ENCODE peak calls at places on chromosomes 16 and 17, in seven cellular contexts. One of them, this sample, is unnamed.

GRCh38 chr16:57959804-57960203 is 11.1 kb downstream of the CNGB1 start:
- DNase-seq in stimulated activated CD4-positive, alpha-beta T cell treated with anti-CD3 and anti-CD28 coated beads, Interleukin-15, amount 100 ng/mL, for 1 hour: no peak
- DNase-seq in GDM1: no peak
- DNase-seq in activated CD4-positive, alpha-beta T cell treated with anti-CD3 and anti-CD28 coated beads for 48 hours: no peak
- DNase-seq in progenitor cell of endocrine pancreas: no peak
- DNase-seq in uterus: no peak
- DNase-seq in AG10803: no peak
- DNase-seq in this sample: no peak

GRCh38 chr16:19245326-19245925 is 40.1 kb upstream of the CLEC19A start:
- DNase-seq in activated CD4-positive, alpha-beta T cell treated with anti-CD3 and anti-CD28 coated beads for 48 hours: no peak
- DNase-seq in GDM1: no peak
- DNase-seq in stimulated activated CD4-positive, alpha-beta T cell treated with anti-CD3 and anti-CD28 coated beads, Interleukin-15, amount 100 ng/mL, for 1 hour: no peak
- DNase-seq in uterus: no peak
- DNase-seq in progenitor cell of endocrine pancreas: no peak
- DNase-seq in AG10803: no peak
- DNase-seq in this sample: no peak

GRCh38 chr17:65027305-65027704 is 29.2 kb downstream of the GNA13 start:
- DNase-seq in AG10803: peak; percentile 48
- DNase-seq in GDM1: no peak
- DNase-seq in progenitor cell of endocrine pancreas: no peak
- DNase-seq in uterus: no peak
- DNase-seq in activated CD4-positive, alpha-beta T cell treated with anti-CD3 and anti-CD28 coated beads for 48 hours: peak; percentile 69
- DNase-seq in stimulated activated CD4-positive, alpha-beta T cell treated with anti-CD3 and anti-CD28 coated beads, Interleukin-15, amount 100 ng/mL, for 1 hour: peak; percentile 27
- DNase-seq in this sample: no peak

GRCh38 chr16:1486551-1487390 is 2.0 kb downstream of the PTX4 start:
- DNase-seq in GDM1: no peak
- DNase-seq in AG10803: no peak
- DNase-seq in stimulated activated CD4-positive, alpha-beta T cell treated with anti-CD3 and anti-CD28 coated beads, Interleukin-15, amount 100 ng/mL, for 1 hour: no peak
- DNase-seq in activated CD4-positive, alpha-beta T cell treated with anti-CD3 and anti-CD28 coated beads for 48 hours: no peak
- DNase-seq in progenitor cell of endocrine pancreas: no peak
- DNase-seq in uterus: no peak
- DNase-seq in this sample: no peak

GRCh38 chr17:81558941-81559806 is 7.0 kb upstream of the FAAP100 start:
- DNase-seq in progenitor cell of endocrine pancreas: no peak
- DNase-seq in activated CD4-positive, alpha-beta T cell treated with anti-CD3 and anti-CD28 coated beads for 48 hours: no peak
- DNase-seq in GDM1: no peak
- DNase-seq in uterus: no peak
- DNase-seq in stimulated activated CD4-positive, alpha-beta T cell treated with anti-CD3 and anti-CD28 coated beads, Interleukin-15, amount 100 ng/mL, for 1 hour: no peak
- DNase-seq in AG10803: no peak
- DNase-seq in this sample: no peak

GRCh38 chr17:13160281-13160680 is 142.5 kb upstream of the ELAC2 start:
- DNase-seq in activated CD4-positive, alpha-beta T cell treated with anti-CD3 and anti-CD28 coated beads for 48 hours: no peak
- DNase-seq in GDM1: no peak
- DNase-seq in uterus: no peak
- DNase-seq in stimulated activated CD4-positive, alpha-beta T cell treated with anti-CD3 and anti-CD28 coated beads, Interleukin-15, amount 100 ng/mL, for 1 hour: no peak
- DNase-seq in AG10803: peak; percentile 37
- DNase-seq in progenitor cell of endocrine pancreas: no peak
- DNase-seq in this sample: no peak

GRCh38 chr16:55622930-55623561 is 32.7 kb upstream of the SLC6A2 start:
- DNase-seq in progenitor cell of endocrine pancreas: no peak
- DNase-seq in stimulated activated CD4-positive, alpha-beta T cell treated with anti-CD3 and anti-CD28 coated beads, Interleukin-15, amount 100 ng/mL, for 1 hour: no peak
- DNase-seq in GDM1: no peak
- DNase-seq in activated CD4-positive, alpha-beta T cell treated with anti-CD3 and anti-CD28 coated beads for 48 hours: no peak
- DNase-seq in uterus: no peak
- DNase-seq in AG10803: no peak
- DNase-seq in this sample: no peak

GRCh38 chr17:47338026-47338425 is 14.3 kb downstream of the EFCAB13 start:
- DNase-seq in AG10803: no peak
- DNase-seq in uterus: no peak
- DNase-seq in GDM1: no peak
- DNase-seq in activated CD4-positive, alpha-beta T cell treated with anti-CD3 and anti-CD28 coated beads for 48 hours: no peak
- DNase-seq in progenitor cell of endocrine pancreas: no peak
- DNase-seq in stimulated activated CD4-positive, alpha-beta T cell treated with anti-CD3 and anti-CD28 coated beads, Interleukin-15, amount 100 ng/mL, for 1 hour: no peak
- DNase-seq in this sample: no peak

GRCh38 chr17:58156839-58157803 is 8.9 kb downstream of the OR4D1 start:
- DNase-seq in AG10803: no peak
- DNase-seq in progenitor cell of endocrine pancreas: no peak
- DNase-seq in stimulated activated CD4-positive, alpha-beta T cell treated with anti-CD3 and anti-CD28 coated beads, Interleukin-15, amount 100 ng/mL, for 1 hour: peak; percentile 36
- DNase-seq in GDM1: no peak
- DNase-seq in uterus: no peak
- DNase-seq in activated CD4-positive, alpha-beta T cell treated with anti-CD3 and anti-CD28 coated beads for 48 hours: peak; percentile 75
- DNase-seq in this sample: peak; percentile 8

GRCh38 chr17:56838687-56839086 is 4.7 kb downstream of the DGKE start:
- DNase-seq in activated CD4-positive, alpha-beta T cell treated with anti-CD3 and anti-CD28 coated beads for 48 hours: no peak
- DNase-seq in GDM1: no peak
- DNase-seq in progenitor cell of endocrine pancreas: no peak
- DNase-seq in AG10803: no peak
- DNase-seq in stimulated activated CD4-positive, alpha-beta T cell treated with anti-CD3 and anti-CD28 coated beads, Interleukin-15, amount 100 ng/mL, for 1 hour: no peak
- DNase-seq in uterus: no peak
- DNase-seq in this sample: no peak

GRCh38 chr17:12376276-12376675 is 289.4 kb upstream of the MYOCD start:
- DNase-seq in AG10803: no peak
- DNase-seq in uterus: no peak
- DNase-seq in progenitor cell of endocrine pancreas: no peak
- DNase-seq in GDM1: no peak
- DNase-seq in activated CD4-positive, alpha-beta T cell treated with anti-CD3 and anti-CD28 coated beads for 48 hours: no peak
- DNase-seq in stimulated activated CD4-positive, alpha-beta T cell treated with anti-CD3 and anti-CD28 coated beads, Interleukin-15, amount 100 ng/mL, for 1 hour: no peak
- DNase-seq in this sample: no peak

GRCh38 chr16:27822529-27823437 is 240.7 kb downstream of the GSG1L start:
- DNase-seq in uterus: no peak
- DNase-seq in GDM1: no peak
- DNase-seq in activated CD4-positive, alpha-beta T cell treated with anti-CD3 and anti-CD28 coated beads for 48 hours: no peak
- DNase-seq in progenitor cell of endocrine pancreas: no peak
- DNase-seq in stimulated activated CD4-positive, alpha-beta T cell treated with anti-CD3 and anti-CD28 coated beads, Interleukin-15, amount 100 ng/mL, for 1 hour: no peak
- DNase-seq in AG10803: no peak
- DNase-seq in this sample: no peak

GRCh38 chr16:84330685-84331050 is 36.0 kb downstream of the WFDC1 start:
- DNase-seq in progenitor cell of endocrine pancreas: no peak
- DNase-seq in AG10803: no peak
- DNase-seq in GDM1: no peak
- DNase-seq in stimulated activated CD4-positive, alpha-beta T cell treated with anti-CD3 and anti-CD28 coated beads, Interleukin-15, amount 100 ng/mL, for 1 hour: no peak
- DNase-seq in activated CD4-positive, alpha-beta T cell treated with anti-CD3 and anti-CD28 coated beads for 48 hours: no peak
- DNase-seq in uterus: no peak
- DNase-seq in this sample: no peak

GRCh38 chr17:78313735-78314648 is 45.9 kb downstream of the SOCS3 start:
- DNase-seq in AG10803: peak; percentile 45
- DNase-seq in activated CD4-positive, alpha-beta T cell treated with anti-CD3 and anti-CD28 coated beads for 48 hours: peak; percentile 83
- DNase-seq in stimulated activated CD4-positive, alpha-beta T cell treated with anti-CD3 and anti-CD28 coated beads, Interleukin-15, amount 100 ng/mL, for 1 hour: peak; percentile 49
- DNase-seq in uterus: peak; percentile 66
- DNase-seq in GDM1: no peak
- DNase-seq in progenitor cell of endocrine pancreas: peak; percentile 60
- DNase-seq in this sample: peak; percentile 81

GRCh38 chr17:7704601-7705268 is at the start of gene EFNB3:
- DNase-seq in stimulated activated CD4-positive, alpha-beta T cell treated with anti-CD3 and anti-CD28 coated beads, Interleukin-15, amount 100 ng/mL, for 1 hour: no peak
- DNase-seq in AG10803: no peak
- DNase-seq in progenitor cell of endocrine pancreas: peak; percentile 65
- DNase-seq in uterus: peak; percentile 44
- DNase-seq in GDM1: no peak
- DNase-seq in activated CD4-positive, alpha-beta T cell treated with anti-CD3 and anti-CD28 coated beads for 48 hours: no peak
- DNase-seq in this sample: no peak

GRCh38 chr17:65774787-65775186 is 213.3 kb upstream of the AXIN2 start:
- DNase-seq in GDM1: peak; percentile 42
- DNase-seq in stimulated activated CD4-positive, alpha-beta T cell treated with anti-CD3 and anti-CD28 coated beads, Interleukin-15, amount 100 ng/mL, for 1 hour: no peak
- DNase-seq in AG10803: no peak
- DNase-seq in uterus: no peak
- DNase-seq in activated CD4-positive, alpha-beta T cell treated with anti-CD3 and anti-CD28 coated beads for 48 hours: no peak
- DNase-seq in progenitor cell of endocrine pancreas: no peak
- DNase-seq in this sample: no peak

GRCh38 chr17:55053855-55054254 is 85.3 kb downstream of the STXBP4 start:
- DNase-seq in AG10803: no peak
- DNase-seq in activated CD4-positive, alpha-beta T cell treated with anti-CD3 and anti-CD28 coated beads for 48 hours: no peak
- DNase-seq in uterus: no peak
- DNase-seq in GDM1: no peak
- DNase-seq in stimulated activated CD4-positive, alpha-beta T cell treated with anti-CD3 and anti-CD28 coated beads, Interleukin-15, amount 100 ng/mL, for 1 hour: no peak
- DNase-seq in progenitor cell of endocrine pancreas: no peak
- DNase-seq in this sample: no peak

GRCh38 chr16:57533618-57534336 is 2.6 kb downstream of the CCDC102A start:
- DNase-seq in progenitor cell of endocrine pancreas: no peak
- DNase-seq in AG10803: no peak
- DNase-seq in uterus: peak; percentile 56
- DNase-seq in GDM1: no peak
- DNase-seq in activated CD4-positive, alpha-beta T cell treated with anti-CD3 and anti-CD28 coated beads for 48 hours: no peak
- DNase-seq in stimulated activated CD4-positive, alpha-beta T cell treated with anti-CD3 and anti-CD28 coated beads, Interleukin-15, amount 100 ng/mL, for 1 hour: no peak
- DNase-seq in this sample: no peak

GRCh38 chr17:61454095-61454931 is 2.1 kb downstream of the TBX4 start:
- DNase-seq in AG10803: no peak
- DNase-seq in progenitor cell of endocrine pancreas: no peak
- DNase-seq in stimulated activated CD4-positive, alpha-beta T cell treated with anti-CD3 and anti-CD28 coated beads, Interleukin-15, amount 100 ng/mL, for 1 hour: no peak
- DNase-seq in uterus: no peak
- DNase-seq in GDM1: no peak
- DNase-seq in activated CD4-positive, alpha-beta T cell treated with anti-CD3 and anti-CD28 coated beads for 48 hours: no peak
- DNase-seq in this sample: no peak

GRCh38 chr17:43974541-43975315 is 21.0 kb upstream of the PYY start:
- DNase-seq in GDM1: no peak
- DNase-seq in uterus: no peak
- DNase-seq in AG10803: no peak
- DNase-seq in activated CD4-positive, alpha-beta T cell treated with anti-CD3 and anti-CD28 coated beads for 48 hours: no peak
- DNase-seq in stimulated activated CD4-positive, alpha-beta T cell treated with anti-CD3 and anti-CD28 coated beads, Interleukin-15, amount 100 ng/mL, for 1 hour: no peak
- DNase-seq in progenitor cell of endocrine pancreas: no peak
- DNase-seq in this sample: no peak

GRCh38 chr17:38604479-38605229 is 1.1 kb downstream of the SRCIN1 start:
- DNase-seq in stimulated activated CD4-positive, alpha-beta T cell treated with anti-CD3 and anti-CD28 coated beads, Interleukin-15, amount 100 ng/mL, for 1 hour: peak; percentile 17
- DNase-seq in AG10803: no peak
- DNase-seq in uterus: no peak
- DNase-seq in activated CD4-positive, alpha-beta T cell treated with anti-CD3 and anti-CD28 coated beads for 48 hours: peak; percentile 42
- DNase-seq in GDM1: no peak
- DNase-seq in progenitor cell of endocrine pancreas: no peak
- DNase-seq in this sample: no peak

GRCh38 chr17:14886200-14886739 is 378.9 kb downstream of the PMP22 start:
- DNase-seq in progenitor cell of endocrine pancreas: no peak
- DNase-seq in activated CD4-positive, alpha-beta T cell treated with anti-CD3 and anti-CD28 coated beads for 48 hours: no peak
- DNase-seq in uterus: no peak
- DNase-seq in GDM1: no peak
- DNase-seq in stimulated activated CD4-positive, alpha-beta T cell treated with anti-CD3 and anti-CD28 coated beads, Interleukin-15, amount 100 ng/mL, for 1 hour: no peak
- DNase-seq in AG10803: peak; percentile 14
- DNase-seq in this sample: no peak

GRCh38 chr17:56723471-56723870 is 110.2 kb downstream of the C17orf67 start:
- DNase-seq in stimulated activated CD4-positive, alpha-beta T cell treated with anti-CD3 and anti-CD28 coated beads, Interleukin-15, amount 100 ng/mL, for 1 hour: no peak
- DNase-seq in GDM1: no peak
- DNase-seq in uterus: no peak
- DNase-seq in activated CD4-positive, alpha-beta T cell treated with anti-CD3 and anti-CD28 coated beads for 48 hours: no peak
- DNase-seq in progenitor cell of endocrine pancreas: no peak
- DNase-seq in AG10803: no peak
- DNase-seq in this sample: no peak

GRCh38 chr16:85611455-85612190 is 1.5 kb upstream of the GSE1 start:
- DNase-seq in activated CD4-positive, alpha-beta T cell treated with anti-CD3 and anti-CD28 coated beads for 48 hours: peak; percentile 62
- DNase-seq in uterus: peak; percentile 76
- DNase-seq in AG10803: peak; percentile 88
- DNase-seq in progenitor cell of endocrine pancreas: peak; percentile 46
- DNase-seq in GDM1: peak; percentile 54
- DNase-seq in stimulated activated CD4-positive, alpha-beta T cell treated with anti-CD3 and anti-CD28 coated beads, Interleukin-15, amount 100 ng/mL, for 1 hour: no peak
- DNase-seq in this sample: peak; percentile 91

GRCh38 chr16:89795676-89796075 is 20.8 kb downstream of the FANCA start:
- DNase-seq in progenitor cell of endocrine pancreas: no peak
- DNase-seq in activated CD4-positive, alpha-beta T cell treated with anti-CD3 and anti-CD28 coated beads for 48 hours: no peak
- DNase-seq in AG10803: no peak
- DNase-seq in GDM1: no peak
- DNase-seq in stimulated activated CD4-positive, alpha-beta T cell treated with anti-CD3 and anti-CD28 coated beads, Interleukin-15, amount 100 ng/mL, for 1 hour: no peak
- DNase-seq in uterus: no peak
- DNase-seq in this sample: no peak

GRCh38 chr16:1989826-1990335 is at the start of gene SYNGR3:
- DNase-seq in uterus: no peak
- DNase-seq in stimulated activated CD4-positive, alpha-beta T cell treated with anti-CD3 and anti-CD28 coated beads, Interleukin-15, amount 100 ng/mL, for 1 hour: no peak
- DNase-seq in GDM1: no peak
- DNase-seq in activated CD4-positive, alpha-beta T cell treated with anti-CD3 and anti-CD28 coated beads for 48 hours: no peak
- DNase-seq in AG10803: no peak
- DNase-seq in progenitor cell of endocrine pancreas: no peak
- DNase-seq in this sample: no peak

GRCh38 chr16:87696796-87697195 is 69.0 kb downstream of the KLHDC4 start:
- DNase-seq in uterus: no peak
- DNase-seq in GDM1: no peak
- DNase-seq in stimulated activated CD4-positive, alpha-beta T cell treated with anti-CD3 and anti-CD28 coated beads, Interleukin-15, amount 100 ng/mL, for 1 hour: no peak
- DNase-seq in AG10803: no peak
- DNase-seq in progenitor cell of endocrine pancreas: no peak
- DNase-seq in activated CD4-positive, alpha-beta T cell treated with anti-CD3 and anti-CD28 coated beads for 48 hours: no peak
- DNase-seq in this sample: no peak

This sample was measured in adrenal gland.